ENCODE peak calls at places on chromosomes 3 and 15, in five cellular contexts. W is pulmonary artery endothelial cell, F is fibroblast of lung, B is GM03348, G is T-helper 1 cell. R is an unnamed sample.

GRCh38 chr3:53077476-53078220 is 31.8 kb upstream of the SFMBT1 start:
- DNase-seq in W (no peak), F (no peak), B (no peak), G (no peak), R (no peak)

GRCh38 chr15:68494573-68495105 is 62.7 kb upstream of the ITGA11 start:
- DNase-seq in W (no peak), F (peak; percentile 40), B (no peak), G (no peak), R (no peak)

GRCh38 chr3:141384575-141384974 is 16.3 kb downstream of the ZBTB38 start:
- DNase-seq in W (no peak), F (no peak), B (no peak), G (no peak), R (no peak)

GRCh38 chr3:39750677-39751076 is 58.7 kb upstream of the MYRIP start:
- DNase-seq in W (no peak), F (no peak), B (no peak), G (no peak), R (no peak)

GRCh38 chr15:101093959-101094358 is 157.9 kb downstream of the CHSY1 start:
- DNase-seq in W (no peak), F (no peak), B (no peak), G (no peak), R (no peak)

GRCh38 chr3:126136428-126137220 is 43.8 kb downstream of the ALDH1L1 start:
- DNase-seq in W (no peak), F (no peak), B (no peak), G (no peak), R (no peak)

GRCh38 chr3:27767000-27767399 is 44.9 kb upstream of the EOMES start:
- DNase-seq in W (no peak), F (no peak), B (no peak), G (no peak), R (no peak)

GRCh38 chr3:62332771-62333381 is 40.5 kb downstream of the FEZF2 start:
- DNase-seq in W (no peak), F (peak; percentile 9), B (peak; percentile 21), G (no peak), R (no peak)

GRCh38 chr15:78976691-78977090 is 31.8 kb upstream of the CTSH start:
- DNase-seq in W (no peak), F (no peak), B (no peak), G (no peak), R (no peak)

GRCh38 chr3:187264051-187264450 is 27.5 kb downstream of the MASP1 start:
- DNase-seq in W (peak; percentile 68), F (peak; percentile 86), B (peak; percentile 55), G (no peak), R (no peak)